ENCODE peak calls at places on chromosomes 1 and 21, in six cellular contexts. Q is keratinocyte, N is A549, G is HCT116, S is psoas muscle, B is heart left ventricle. R is an unnamed sample.

GRCh38 chr1:156998840-156999239 is 46.7 kb downstream of the ARHGEF11 start:
- DNase-seq in Q (no peak), N (no peak), G (no peak), S (no peak), B (no peak), R (no peak)

GRCh38 chr1:161905269-161905884 is 118.3 kb downstream of the OLFML2B start:
- DNase-seq in Q (no peak), N (peak; percentile 50), G (peak; percentile 31), S (no peak), B (no peak), R (no peak)

GRCh38 chr21:45998871-45999580 is 17.5 kb downstream of the COL6A1 start:
- DNase-seq in Q (no peak), N (no peak), G (no peak), S (peak; percentile 53), B (no peak), R (peak; percentile 56)

GRCh38 chr1:45848714-45849113 is 45.3 kb downstream of the MAST2 start:
- DNase-seq in Q (no peak), N (no peak), G (no peak), S (no peak), B (no peak), R (no peak)

GRCh38 chr1:64598100-64598571 is 128.2 kb downstream of the CACHD1 start:
- DNase-seq in Q (peak; percentile 5), N (peak; percentile 41), G (no peak), S (no peak), B (no peak), R (no peak)

GRCh38 chr1:3611170-3612019 is at the start of gene MEGF6:
- DNase-seq in Q (no peak), N (peak; percentile 57), G (peak; percentile 69), S (peak; percentile 76), B (peak; percentile 65), R (no peak)

GRCh38 chr1:243708210-243708609 is 141.8 kb downstream of the AKT3 start:
- DNase-seq in Q (no peak), N (no peak), G (no peak), S (no peak), B (no peak), R (no peak)

GRCh38 chr1:20614130-20614579 is 19.1 kb upstream of the PINK1 start:
- DNase-seq in Q (no peak), N (no peak), G (no peak), S (no peak), B (no peak), R (no peak)

GRCh38 chr1:23624440-23624839 is 65.1 kb upstream of the ID3 start:
- DNase-seq in Q (no peak), N (no peak), G (no peak), S (no peak), B (no peak), R (no peak)

GRCh38 chr1:162855461-162856150 is 5.4 kb downstream of the CCDC190 start:
- DNase-seq in Q (no peak), N (no peak), G (no peak), S (no peak), B (no peak), R (no peak)

DNA sequence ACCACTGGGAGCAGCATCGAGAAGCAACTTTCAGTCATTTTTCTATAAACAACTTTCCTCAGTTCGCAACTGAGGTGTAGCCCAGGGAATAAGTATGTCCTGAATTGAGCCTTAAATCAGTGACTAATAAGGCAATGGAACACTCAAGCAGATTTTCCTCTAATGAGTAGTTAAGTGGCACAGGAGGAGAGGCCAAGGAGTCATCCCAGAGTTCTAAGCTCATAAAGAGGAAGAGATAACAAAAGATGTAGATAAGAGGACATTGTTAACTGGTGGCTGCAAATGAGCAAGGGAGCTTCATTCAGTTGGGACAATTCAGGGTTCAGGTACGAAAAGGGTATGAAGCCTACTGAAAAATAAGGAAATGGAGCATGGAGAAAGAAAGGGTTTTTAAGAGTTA is 64.5 kb downstream of the LRRC40 start:
- DNase-seq in Q (no peak), N (no peak), G (no peak), S (no peak), B (no peak), R (no peak)
- TF ChIP-seq CTCF in Q (no peak), N (no peak), G (no peak), S (no peak), B (no peak), R (no peak)

DNA sequence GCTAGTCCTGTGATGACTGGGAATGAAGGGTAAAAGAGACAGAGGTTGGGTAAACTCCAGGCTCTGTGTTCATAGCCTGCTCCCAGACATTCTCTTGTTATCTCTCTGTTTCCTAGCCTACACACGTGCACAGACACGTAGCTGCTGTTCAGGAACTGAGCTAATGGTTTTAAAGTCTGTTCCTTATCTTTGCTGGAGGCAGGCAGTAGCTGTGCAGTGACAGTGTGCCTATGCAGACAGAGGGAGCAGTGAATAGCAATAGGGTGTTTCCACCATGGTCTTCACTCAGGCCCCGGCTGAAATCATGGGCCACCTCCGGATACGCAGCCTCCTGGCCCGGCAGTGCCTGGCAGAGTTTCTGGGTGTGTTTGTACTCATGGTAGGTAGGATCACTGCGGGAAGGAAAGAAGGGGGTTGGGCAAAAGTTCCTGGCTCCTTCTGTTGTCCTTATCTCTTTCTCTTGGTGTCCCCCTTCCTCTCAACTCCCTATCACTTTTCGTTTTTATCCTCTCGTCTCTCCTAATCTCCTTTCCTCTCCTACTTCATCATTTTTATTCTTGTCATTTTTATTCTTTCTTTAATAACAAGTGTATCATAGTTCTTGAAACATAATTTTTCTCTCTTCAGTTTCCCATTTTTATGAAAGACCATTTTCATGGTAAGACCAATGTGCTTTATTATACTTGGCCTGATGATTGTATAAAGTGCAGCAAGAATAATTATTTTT is at the start of gene AQP10:
- DNase-seq in Q (no peak), N (no peak), G (no peak), S (no peak), B (no peak), R (no peak)
- TF ChIP-seq CTCF in Q (no peak), N (no peak), G (no peak), S (no peak), B (no peak), R (no peak)

GRCh38 chr1:18926315-18927081 is 24.1 kb upstream of the ALDH4A1 start:
- DNase-seq in Q (peak; percentile 97), N (peak; percentile 73), G (peak; percentile 93), S (peak; percentile 78), B (peak; percentile 86), R (peak; percentile 83)
- TF ChIP-seq CTCF in Q (no peak), N (no peak), G (no peak), S (no peak), B (no peak), R (no peak)

GRCh38 chr1:89620664-89621063 is 12.3 kb upstream of the LRRC8C start:
- DNase-seq in Q (no peak), N (no peak), G (no peak), S (no peak), B (no peak), R (no peak)

GRCh38 chr1:89624715-89625323 is 8.1 kb upstream of the LRRC8C start:
- DNase-seq in Q (no peak), N (no peak), G (no peak), S (no peak), B (no peak), R (no peak)

GRCh38 chr1:89624314-89624713 is 8.6 kb upstream of the LRRC8C start:
- DNase-seq in Q (no peak), N (no peak), G (no peak), S (no peak), B (no peak), R (no peak)

GRCh38 chr1:89627596-89627962 is 5.3 kb upstream of the LRRC8C start:
- DNase-seq in Q (no peak), N (no peak), G (no peak), S (no peak), B (no peak), R (no peak)

DNA sequence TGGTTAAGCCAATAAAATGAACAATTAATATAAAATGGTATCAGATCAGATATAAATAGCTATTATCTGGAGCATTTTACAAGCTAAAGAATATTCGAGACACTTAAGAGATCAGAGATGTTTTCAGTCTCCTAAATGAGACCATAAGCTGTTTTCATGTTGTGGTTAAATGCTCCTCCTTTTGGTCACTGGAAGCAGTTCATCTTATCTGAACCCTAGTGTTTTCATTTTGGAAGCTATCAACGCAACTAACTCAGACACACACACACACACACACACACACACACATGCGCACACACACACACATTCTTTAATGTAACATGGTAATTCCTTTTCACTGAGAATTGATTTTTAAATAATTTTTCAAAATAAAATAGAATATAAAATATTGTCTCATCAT is 10.0 kb upstream of the LRRC8C start:
- DNase-seq in Q (no peak), N (peak; percentile 25), G (no peak), S (no peak), B (no peak), R (no peak)
- TF ChIP-seq CTCF in Q (no peak), N (no peak), G (no peak), S (no peak), B (no peak), R (no peak)

GRCh38 chr1:216389774-216390173 is 33.5 kb downstream of the USH2A start:
- DNase-seq in Q (no peak), N (no peak), G (no peak), S (no peak), B (no peak), R (no peak)
- TF ChIP-seq CTCF in Q (no peak), N (no peak), G (no peak), S (no peak), B (no peak), R (no peak)

DNA sequence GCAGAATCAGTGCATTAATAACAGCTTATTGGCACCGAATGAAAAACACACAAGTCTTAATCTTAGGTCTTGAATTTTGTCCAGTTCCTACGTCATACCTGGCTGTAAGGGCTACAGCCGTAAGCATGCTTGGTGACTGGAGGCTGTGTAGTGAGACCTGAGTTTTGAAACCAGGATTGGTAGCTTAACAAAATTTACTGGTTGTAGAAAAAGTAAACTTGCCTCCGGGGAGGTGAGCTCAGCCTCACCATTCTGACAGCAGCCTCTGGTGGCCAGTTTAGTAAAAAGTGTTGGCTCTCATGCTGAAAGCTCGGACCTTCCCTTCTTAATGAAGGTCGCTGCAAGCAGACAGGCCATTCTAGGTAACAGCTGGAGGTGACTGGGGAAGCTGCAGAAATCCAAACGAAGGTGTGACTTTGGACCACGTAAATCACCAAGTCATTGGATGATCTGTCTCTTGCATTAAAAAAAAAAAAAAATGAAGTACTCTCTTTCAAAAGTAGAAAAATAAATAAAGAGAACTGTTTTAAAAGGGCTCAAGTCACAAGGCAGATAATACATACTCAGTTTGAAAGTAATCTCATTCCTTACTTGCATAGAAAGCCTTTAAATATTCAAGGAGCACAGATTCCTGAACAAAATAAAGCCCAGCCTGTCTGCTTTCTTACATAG is 48.8 kb downstream of the HLCS start:
- DNase-seq in Q (no peak), N (peak; percentile 84), G (no peak), S (no peak), B (no peak), R (no peak)
- TF ChIP-seq CTCF in Q (peak; percentile 68), N (peak; percentile 67), G (peak; percentile 51), S (peak; percentile 36), B (peak; percentile 52), R (no peak)